ENCODE peak calls at places on chromosomes 7 and 10, in four cellular contexts. T, Y, E and F are unnamed samples. For H3K27me3, the result is how much of the 10 kb centered on the place peaks cover.

GRCh38 chr7:86598311-86598710 is 45.4 kb upstream of the GRM3 start:
- DNase-seq in E (no peak), Y (no peak), T (peak), F (no peak)

GRCh38 chr10:8331896-8332729 is 277.6 kb downstream of the GATA3 start:
- DNase-seq in E (peak), Y (peak), T (peak), F (peak)

GRCh38 chr10:110358869-110359629 is 54.3 kb upstream of the SMNDC1 start:
- DNase-seq in T (no peak), Y (no peak), E (no peak), F (no peak)

GRCh38 chr7:44307905-44308740 is 17.3 kb downstream of the CAMK2B start:
- DNase-seq in Y (no peak), E (no peak), T (no peak), F (no peak)

GRCh38 chr10:62071846-62072281 is 170.4 kb downstream of the ARID5B start:
- DNase-seq in T (no peak), Y (no peak), E (no peak), F (no peak)

GRCh38 chr10:119306964-119307363 is 99.6 kb downstream of the GRK5 start:
- DNase-seq in Y (no peak), E (no peak), T (no peak), F (no peak)

GRCh38 chr10:6314620-6315205 is 112.0 kb downstream of the PFKFB3 start:
- DNase-seq in T (peak), E (no peak), Y (no peak), F (no peak)

GRCh38 chr10:63703740-63704345 is 182.6 kb downstream of the REEP3 start:
- DNase-seq in T (no peak), E (no peak), Y (no peak), F (no peak)

GRCh38 chr7:68269410-68269809 is 1272.8 kb downstream of the TYW1 start:
- DNase-seq in E (no peak), Y (no peak), T (peak), F (no peak)

GRCh38 chr10:15842493-15843169 is 17.7 kb downstream of the MINDY3 start:
- DNase-seq in T (no peak), E (no peak), Y (no peak), F (no peak)

GRCh38 chr7:108132551-108133265 is 2.5 kb upstream of the LAMB4 start:
- DNase-seq in Y (no peak), E (no peak), T (no peak), F (no peak)

GRCh38 chr7:155009570-155010157 is 6.7 kb upstream of the PAXIP1 start:
- DNase-seq in E (no peak), Y (no peak), T (no peak), F (no peak)

GRCh38 chr10:75071164-75071489 is 40.3 kb upstream of the SAMD8 start:
- DNase-seq in T (peak), E (no peak), Y (no peak), F (no peak)

GRCh38 chr10:2921956-2922680 is 145.2 kb upstream of the PFKP start:
- DNase-seq in E (no peak), T (no peak), Y (peak), F (no peak)

DNA sequence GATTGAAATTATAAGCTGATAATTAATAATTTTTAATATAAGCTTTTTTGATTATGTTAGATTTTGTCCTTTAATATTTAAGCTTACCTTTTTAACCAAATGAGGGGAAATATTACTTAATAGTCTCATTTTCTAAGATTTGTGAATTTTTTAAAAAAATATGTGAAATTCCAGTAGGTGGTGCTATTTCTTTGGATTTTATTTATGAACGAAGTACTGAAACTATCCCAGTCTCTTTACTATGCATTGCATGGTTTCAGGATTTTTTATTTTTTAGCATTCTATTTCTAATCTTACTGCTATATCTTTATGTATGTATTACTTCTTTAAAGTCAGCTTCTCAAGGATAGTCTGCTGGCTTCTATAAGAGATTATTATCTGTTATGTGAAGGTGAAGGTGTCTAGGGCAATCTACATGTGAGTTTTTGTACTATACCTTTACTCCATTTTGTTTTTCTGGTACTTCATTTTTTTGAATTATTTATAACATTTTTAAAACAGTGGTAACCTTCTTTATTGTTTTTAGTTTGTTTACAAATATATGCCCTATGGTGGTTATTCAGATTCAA is 78.3 kb downstream of the ATRNL1 start:
- DNase-seq in E (no peak), Y (no peak), T (peak), F (no peak)
- TF ChIP-seq CTCF in E (no peak), Y (no peak), T (peak), F (peak)

DNA sequence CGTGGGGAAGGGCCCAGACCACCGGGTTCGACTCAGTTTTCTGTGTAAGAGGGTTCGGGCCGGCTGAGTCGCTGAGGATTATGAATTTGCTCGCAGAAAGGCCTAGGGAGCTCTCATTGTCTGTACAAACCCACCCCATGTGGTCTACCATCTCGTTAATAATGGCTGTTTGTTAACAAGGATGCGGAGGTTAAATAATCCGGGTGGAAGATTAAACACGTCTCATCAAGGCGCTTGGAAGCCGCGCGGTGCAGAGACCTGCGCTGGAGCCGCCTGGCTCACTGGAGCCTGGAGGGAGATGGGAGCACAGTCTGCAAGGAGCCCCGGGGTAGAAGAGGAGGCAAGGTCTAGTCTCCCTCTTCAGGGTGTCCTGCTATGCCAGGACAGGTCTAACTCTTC is 10.3 kb downstream of the EVX1 start:
- DNase-seq in Y (no peak), T (no peak), E (no peak), F (no peak)
- H3K27me3 ChIP-seq in Y (half or more), T (half or more), E (under half), F (under half)

DNA sequence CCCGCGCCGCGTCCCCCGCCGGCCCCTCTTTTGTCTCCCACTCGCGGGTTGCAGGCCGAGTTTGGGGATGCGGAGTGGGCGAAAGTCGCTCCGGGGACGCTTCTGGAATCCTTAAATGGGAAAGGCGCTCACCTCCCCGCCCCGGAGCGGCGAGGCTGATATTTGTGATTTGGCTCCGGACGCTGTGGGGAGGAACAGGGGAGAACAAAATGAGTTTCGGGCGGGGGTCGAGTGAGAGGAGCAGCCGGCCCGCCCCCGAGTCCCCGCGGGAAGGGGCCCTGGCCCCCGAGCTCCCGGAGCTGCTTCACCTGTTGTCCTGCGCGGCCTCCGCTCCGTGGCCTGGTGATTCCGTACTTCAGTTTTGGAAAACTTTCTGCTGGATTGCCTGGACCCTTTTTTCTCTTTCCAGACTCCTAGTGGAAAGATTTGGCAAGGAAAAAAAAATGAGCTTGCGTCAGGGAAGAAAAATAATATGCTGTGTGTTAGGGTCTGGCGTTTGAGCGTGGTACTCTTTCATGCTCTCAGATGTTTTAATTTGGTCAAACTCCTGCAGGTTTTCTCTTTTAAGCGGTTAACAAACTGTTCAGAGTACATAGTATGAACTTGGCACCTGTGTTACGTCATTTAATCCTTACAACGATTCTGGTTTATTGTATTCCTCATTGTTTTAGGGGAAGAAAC is 831 bp downstream of the BMPR1A start:
- DNase-seq in Y (peak), E (peak), T (peak), F (no peak)
- TF ChIP-seq CTCF in Y (peak), E (no peak), T (no peak), F (peak)

DNA sequence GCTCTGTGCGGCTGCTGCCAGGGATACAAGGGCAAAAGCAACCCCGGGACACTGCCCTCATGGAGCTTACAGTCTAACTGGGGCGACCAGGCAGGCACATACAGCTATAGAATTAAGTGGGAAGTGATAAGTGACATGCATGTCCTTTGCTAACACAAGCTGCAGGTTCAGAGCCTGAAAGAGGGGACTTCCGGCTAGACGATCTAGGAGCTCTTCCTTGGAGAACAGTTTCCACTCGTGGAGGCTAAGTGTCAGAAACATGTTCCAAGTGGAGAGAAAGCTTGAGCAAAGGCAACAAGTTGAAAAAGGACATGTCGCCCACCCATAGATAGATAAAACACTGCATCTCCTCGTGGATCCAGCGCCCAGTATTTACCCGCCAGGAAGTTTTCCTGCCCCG is 548 bp upstream of the NKX2-3 start:
- DNase-seq in Y (no peak), T (no peak), E (no peak), F (no peak)
- H3K27me3 ChIP-seq in Y (half or more), T (half or more), E (under half), F (half or more)

DNA sequence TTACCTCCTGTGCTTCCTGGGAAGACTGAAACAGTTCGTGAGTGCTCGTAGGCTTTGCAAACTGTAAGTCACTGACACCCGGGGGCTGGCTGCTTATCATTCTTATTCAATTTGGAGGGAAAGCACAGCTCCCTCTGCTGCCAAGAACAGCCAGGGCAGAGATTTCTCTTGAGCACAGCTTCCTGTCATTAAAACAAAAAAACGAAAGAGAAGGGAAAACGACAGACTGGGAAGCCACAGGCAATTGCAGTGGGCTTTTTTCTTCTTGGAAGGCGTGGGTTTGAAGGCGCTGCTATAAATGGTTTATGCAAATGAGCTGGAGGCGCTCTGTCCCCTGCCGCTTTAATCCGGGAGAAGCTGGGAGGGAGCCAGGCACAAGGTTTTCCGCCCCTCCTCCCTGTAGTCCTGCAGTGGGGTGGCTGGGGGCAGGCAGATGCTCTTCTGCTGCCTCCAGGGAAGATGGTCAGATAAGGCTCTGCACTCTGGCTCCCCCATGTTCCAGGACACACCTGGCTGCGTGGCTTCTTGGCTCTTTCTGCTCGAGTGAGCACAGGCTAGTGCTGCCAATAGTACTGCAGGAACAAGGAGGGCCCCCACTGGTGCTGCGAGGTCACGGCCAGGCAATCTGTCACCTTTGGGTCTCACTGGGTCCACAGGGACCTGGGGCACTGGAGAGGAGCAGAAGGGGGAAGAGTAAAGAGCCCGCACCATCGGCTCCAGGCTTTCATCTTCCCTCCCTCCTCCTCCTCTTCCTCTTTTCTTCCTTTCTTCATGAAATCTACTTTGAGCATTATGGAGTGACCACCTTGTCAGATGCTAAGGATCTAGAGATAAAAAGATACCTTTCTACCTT is 49.5 kb downstream of the NEURL1 start:
- DNase-seq in T (peak), E (no peak), Y (peak), F (peak)
- TF ChIP-seq CTCF in T (peak), E (peak), Y (peak), F (peak)

GRCh38 chr10:43057831-43058340 is 19.0 kb upstream of the RET start:
- DNase-seq in Y (no peak), E (no peak), T (no peak), F (no peak)
- H3K27me3 ChIP-seq in Y (under half), E (under half), T (under half), F (under half)